ENCODE peak calls at places on chromosomes 5 and 9, in four cellular contexts. F, Y, Q and K are unnamed samples.

GRCh38 chr5:143600396-143601075 is 197.1 kb upstream of the NR3C1 start:
- DNase-seq in F (no peak), Y (peak; percentile 76), Q (no peak), K (no peak)

GRCh38 chr5:146574713-146575112 is 58.7 kb upstream of the GPR151 start:
- DNase-seq in F (no peak), Y (no peak), Q (no peak), K (no peak)

GRCh38 chr5:173673295-173674170 is 57.1 kb upstream of the BOD1 start:
- DNase-seq in F (no peak), Y (no peak), Q (no peak), K (no peak)

GRCh38 chr9:97307091-97307490 is 368 bp upstream of the CCDC180 start:
- DNase-seq in F (no peak), Y (no peak), Q (peak; percentile 66), K (no peak)

GRCh38 chr9:119368681-119369581 is at the start of gene BRINP1:
- DNase-seq in F (no peak), Y (no peak), Q (no peak), K (no peak)

GRCh38 chr5:164057121-164057520 is 551.7 kb downstream of the MAT2B start:
- DNase-seq in F (no peak), Y (no peak), Q (no peak), K (no peak)

GRCh38 chr5:163913548-163913947 is 408.1 kb downstream of the MAT2B start:
- DNase-seq in F (no peak), Y (no peak), Q (no peak), K (no peak)

GRCh38 chr5:176675676-176676360 is 28.5 kb downstream of the TSPAN17 start:
- DNase-seq in F (no peak), Y (peak; percentile 42), Q (peak; percentile 81), K (peak; percentile 52)

GRCh38 chr9:16335788-16336580 is 534.5 kb downstream of the BNC2 start:
- DNase-seq in F (no peak), Y (no peak), Q (no peak), K (no peak)
- TF ChIP-seq TARDBP in F (no peak), Y (no peak), Q (no peak), K (no peak)

GRCh38 chr5:131783357-131783756 is 13.5 kb downstream of the FNIP1 start:
- DNase-seq in F (no peak), Y (no peak), Q (no peak), K (no peak)

GRCh38 chr5:131786036-131786435 is 10.8 kb downstream of the FNIP1 start:
- DNase-seq in F (no peak), Y (no peak), Q (no peak), K (no peak)

GRCh38 chr5:131786900-131787692 is 9.7 kb downstream of the FNIP1 start:
- DNase-seq in F (no peak), Y (peak; percentile 47), Q (no peak), K (no peak)

GRCh38 chr5:131782717-131783116 is 14.1 kb downstream of the FNIP1 start:
- DNase-seq in F (no peak), Y (no peak), Q (no peak), K (no peak)

DNA sequence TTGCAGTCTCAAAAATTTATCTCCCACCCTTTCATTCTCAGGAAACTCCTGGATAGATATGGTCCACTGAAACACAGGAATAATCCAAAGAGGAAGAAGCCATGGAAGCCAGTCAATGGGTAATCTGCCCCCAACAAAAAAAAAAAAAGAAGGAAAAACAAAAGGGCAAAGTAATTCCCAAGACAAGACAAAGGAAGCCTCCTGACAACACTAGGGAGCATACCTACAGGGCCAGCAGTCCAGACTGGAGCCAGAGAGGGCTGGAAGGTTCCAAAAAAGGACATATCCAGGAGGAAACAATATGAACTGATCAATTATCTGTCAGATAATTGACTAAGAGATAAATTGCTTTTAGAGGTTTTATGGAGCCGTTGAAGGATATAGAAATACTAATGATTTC is 12.9 kb downstream of the FNIP1 start:
- DNase-seq in F (no peak), Y (no peak), Q (no peak), K (no peak)
- TF ChIP-seq TARDBP in F (no peak), Y (no peak), Q (no peak), K (no peak)

GRCh38 chr9:135591491-135592330 is 30.2 kb downstream of the PAEP start:
- DNase-seq in F (no peak), Y (no peak), Q (no peak), K (no peak)
- TF ChIP-seq TARDBP in F (no peak), Y (no peak), Q (no peak), K (no peak)

DNA sequence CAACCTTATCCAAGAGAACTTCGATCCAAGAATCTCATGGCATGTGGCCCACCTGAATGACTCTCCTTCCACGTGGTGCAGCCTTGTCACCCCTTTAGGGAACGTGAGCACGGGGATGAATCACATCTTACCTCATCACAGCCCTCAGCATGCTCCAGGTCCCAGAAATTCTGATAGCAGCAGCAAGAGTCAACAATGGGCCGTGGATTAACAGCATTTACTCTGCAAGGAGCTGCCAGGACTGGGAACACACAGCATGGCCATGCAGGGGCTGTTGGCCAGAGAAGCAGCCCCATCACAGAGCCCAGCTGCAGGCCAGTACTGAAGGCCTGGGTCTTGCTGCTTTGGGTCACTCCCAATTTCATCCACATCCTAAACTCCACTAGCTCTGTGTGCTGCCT is 150.4 kb downstream of the C5orf15 start:
- DNase-seq in F (no peak), Y (no peak), Q (no peak), K (no peak)
- TF ChIP-seq TARDBP in F (no peak), Y (no peak), Q (no peak), K (no peak)

GRCh38 chr9:135123145-135123544 is 35.7 kb downstream of the OLFM1 start:
- DNase-seq in F (no peak), Y (no peak), Q (no peak), K (no peak)

GRCh38 chr9:135128035-135128670 is 40.7 kb downstream of the OLFM1 start:
- DNase-seq in F (no peak), Y (no peak), Q (no peak), K (no peak)

GRCh38 chr9:135129137-135129695 is 41.7 kb downstream of the OLFM1 start:
- DNase-seq in F (no peak), Y (no peak), Q (no peak), K (no peak)

GRCh38 chr9:135123735-135124134 is 36.3 kb downstream of the OLFM1 start:
- DNase-seq in F (no peak), Y (no peak), Q (no peak), K (no peak)

DNA sequence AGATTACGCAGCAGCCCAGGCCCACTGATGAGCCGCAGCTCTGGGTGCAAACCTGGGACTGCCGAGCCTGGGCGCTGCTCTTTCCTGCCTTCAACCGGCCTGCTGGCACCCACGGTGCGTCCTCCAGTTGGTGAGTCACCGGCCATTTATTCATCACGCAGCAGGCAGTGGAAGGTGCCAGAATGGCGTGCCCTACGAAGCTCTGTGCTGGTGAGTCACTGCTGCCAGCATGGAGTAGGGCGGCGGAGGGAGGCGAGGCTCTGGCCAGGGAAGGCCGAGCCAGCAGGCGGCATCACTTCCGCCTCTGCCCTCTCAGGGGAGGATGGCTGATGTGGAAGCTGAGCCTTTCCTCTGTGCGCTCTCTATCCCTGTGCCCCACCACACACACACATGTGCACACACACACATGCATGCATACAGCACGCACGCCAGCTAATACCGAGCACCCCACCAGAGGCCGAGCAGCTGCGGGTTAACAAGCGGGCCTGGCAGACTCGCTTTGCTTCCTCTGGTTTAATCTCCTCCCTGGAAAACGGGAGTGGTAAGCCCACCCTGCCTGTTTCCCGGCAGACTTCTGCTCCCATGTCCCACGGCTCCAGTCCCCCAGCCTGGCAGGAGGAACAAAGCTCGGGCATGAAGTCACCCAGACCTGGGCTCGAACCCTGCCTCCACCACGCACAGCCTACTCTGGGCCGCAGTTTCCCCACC is 39.2 kb downstream of the OLFM1 start:
- DNase-seq in F (no peak), Y (no peak), Q (no peak), K (no peak)
- TF ChIP-seq TARDBP in F (no peak), Y (no peak), Q (no peak), K (no peak)

GRCh38 chr5:40258205-40258604 is 421.5 kb upstream of the PTGER4 start:
- DNase-seq in F (no peak), Y (no peak), Q (no peak), K (no peak)
- TF ChIP-seq TARDBP in F (no peak), Y (no peak), Q (no peak), K (no peak)

GRCh38 chr9:128987800-128988199 is 40.3 kb downstream of the NUP188 start:
- DNase-seq in F (no peak), Y (no peak), Q (no peak), K (no peak)
- TF ChIP-seq TARDBP in F (no peak), Y (no peak), Q (no peak), K (no peak)